ENCODE peak calls at places on chromosomes 2 and 18, in ten cellular contexts. Y is neural crest cell, C is A673, A is dorsolateral prefrontal cortex, K is astrocyte, W is astrocyte of the cerebellum, E is mucosa of descending colon, O is A549, T is PC-9, Z is brain microvascular endothelial cell. F is an unnamed sample.

GRCh38 chr2:217935901-217936684 is 66.7 kb downstream of the TNS1 start:
- DNase-seq in Y (no peak), C (no peak), E (peak; percentile 18), T (no peak), Z (no peak), O (no peak), A (no peak), K (peak; percentile 79), W (no peak), F (no peak)

GRCh38 chr2:209508255-209508654 is 84.4 kb downstream of the MAP2 start:
- DNase-seq in O (no peak), A (no peak), K (no peak), Z (no peak), T (no peak), E (no peak), W (no peak), C (no peak), Y (no peak), F (no peak)

GRCh38 chr2:26970928-26971627 is 641 bp downstream of the MAPRE3 start:
- DNase-seq in Y (no peak), E (no peak), A (no peak), T (no peak), C (no peak), O (no peak), Z (no peak), K (peak; percentile 15), W (no peak), F (peak; percentile 45)

GRCh38 chr18:25005602-25006375 is 346.2 kb downstream of the ZNF521 start:
- DNase-seq in C (no peak), Y (no peak), T (no peak), Z (no peak), W (no peak), O (no peak), A (no peak), K (no peak), E (no peak), F (peak; percentile 25)

GRCh38 chr2:231941673-231942072 is 15.5 kb upstream of the NPPC start:
- DNase-seq in Z (no peak), K (no peak), O (no peak), W (no peak), C (no peak), Y (no peak), E (no peak), A (no peak), T (no peak), F (no peak)

GRCh38 chr18:43574974-43575373 is 297.7 kb upstream of the SYT4 start:
- DNase-seq in A (no peak), Y (no peak), W (no peak), Z (no peak), C (no peak), T (no peak), K (no peak), E (no peak), O (no peak), F (no peak)

GRCh38 chr2:133633851-133634250 is 65.6 kb upstream of the NCKAP5 start:
- DNase-seq in W (no peak), E (no peak), Y (no peak), O (no peak), Z (peak; percentile 88), C (peak; percentile 55), A (no peak), K (peak; percentile 96), T (no peak), F (peak; percentile 65)

GRCh38 chr2:240066489-240066888 is 13.2 kb upstream of the OR6B3 start:
- DNase-seq in E (no peak), O (no peak), Z (no peak), A (no peak), K (no peak), Y (no peak), W (no peak), T (no peak), C (no peak), F (no peak)

GRCh38 chr2:217951091-217951490 is 51.7 kb downstream of the TNS1 start:
- DNase-seq in C (no peak), E (no peak), Y (no peak), T (no peak), K (no peak), W (no peak), A (no peak), O (no peak), Z (no peak), F (no peak)

GRCh38 chr2:240604939-240605716 is 18.6 kb downstream of the CAPN10 start:
- DNase-seq in W (no peak), O (no peak), C (no peak), Y (no peak), K (no peak), Z (no peak), E (peak; percentile 85), A (no peak), T (no peak), F (no peak)

GRCh38 chr2:133379159-133379558 is 189.1 kb downstream of the NCKAP5 start:
- DNase-seq in A (no peak), Z (no peak), O (no peak), C (no peak), K (no peak), E (no peak), W (no peak), Y (no peak), T (no peak), F (no peak)

GRCh38 chr2:70190086-70190412 is 770 bp downstream of the C2orf42 start:
- DNase-seq in E (no peak), Z (peak; percentile 30), K (no peak), W (no peak), C (peak; percentile 63), T (no peak), A (no peak), O (no peak), Y (no peak), F (peak; percentile 70)

GRCh38 chr2:25615395-25615794 is 58.0 kb downstream of the DTNB start:
- DNase-seq in C (no peak), T (no peak), A (no peak), E (no peak), K (no peak), W (no peak), Y (no peak), Z (no peak), O (no peak), F (no peak)

GRCh38 chr2:233977296-233977837 is 60.2 kb downstream of the TRPM8 start:
- DNase-seq in K (no peak), Y (no peak), O (peak; percentile 49), Z (no peak), W (no peak), A (no peak), E (no peak), T (no peak), C (no peak), F (no peak)

GRCh38 chr2:233976087-233976486 is 58.9 kb downstream of the TRPM8 start:
- DNase-seq in T (no peak), K (no peak), W (no peak), E (no peak), Y (no peak), C (no peak), Z (no peak), A (no peak), O (no peak), F (no peak)

GRCh38 chr2:233974530-233975071 is 57.4 kb downstream of the TRPM8 start:
- DNase-seq in A (no peak), K (peak; percentile 99), C (peak; percentile 76), T (peak; percentile 100), Y (no peak), Z (peak; percentile 86), W (peak; percentile 72), E (no peak), O (peak; percentile 98), F (peak; percentile 85)

GRCh38 chr2:233979748-233980147 is 62.6 kb downstream of the TRPM8 start:
- DNase-seq in Y (no peak), T (no peak), W (no peak), E (no peak), A (no peak), C (no peak), Z (no peak), O (no peak), K (no peak), F (no peak)

DNA sequence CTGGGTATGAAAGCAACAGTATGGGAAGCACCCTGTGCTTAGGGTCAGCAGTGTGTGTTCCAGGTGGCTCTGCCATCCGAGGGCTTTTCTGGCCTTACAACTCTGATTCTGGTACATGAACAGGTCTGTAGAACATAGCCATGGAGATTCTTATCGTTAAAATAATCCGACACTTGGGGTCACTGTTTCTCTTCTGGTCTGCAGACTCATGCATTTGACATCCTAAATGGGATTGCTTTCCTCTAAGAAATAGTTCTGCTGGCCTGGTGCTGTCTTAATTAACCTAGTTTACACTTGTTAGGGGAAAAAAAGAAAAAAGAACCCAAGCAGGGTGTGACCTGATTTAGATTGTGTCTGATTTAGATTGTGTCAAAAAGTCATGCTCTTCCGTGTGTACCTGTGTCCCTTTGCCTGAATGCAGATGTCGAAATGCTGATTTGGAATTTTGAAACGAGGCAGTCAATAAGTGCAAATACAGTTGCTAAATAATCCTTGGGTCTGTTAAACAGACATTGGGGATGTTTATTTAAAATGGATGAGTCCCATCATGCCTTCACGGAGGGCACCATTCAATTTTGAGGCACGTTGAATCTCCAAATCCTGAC is 59.6 kb downstream of the TRPM8 start:
- DNase-seq in C (peak; percentile 67), E (no peak), Z (peak; percentile 74), T (peak; percentile 94), Y (no peak), O (peak; percentile 84), W (peak; percentile 76), A (no peak), K (peak; percentile 66), F (peak; percentile 88)
- TF ChIP-seq CTCF in C (peak; percentile 56), E (no peak), Z (peak; percentile 55), T (peak; percentile 88), Y (peak; percentile 68), O (peak; percentile 94), W (peak; percentile 45), A (peak; percentile 63), K (peak; percentile 60), F (peak; percentile 66)

GRCh38 chr2:79393107-79393506 is 119.7 kb upstream of the CTNNA2 start:
- DNase-seq in O (no peak), C (no peak), K (no peak), T (no peak), Z (no peak), E (no peak), W (no peak), A (no peak), Y (no peak), F (no peak)
- TF ChIP-seq CTCF in O (no peak), C (no peak), K (no peak), T (no peak), Z (no peak), E (no peak), W (no peak), A (no peak), Y (no peak), F (no peak)

DNA sequence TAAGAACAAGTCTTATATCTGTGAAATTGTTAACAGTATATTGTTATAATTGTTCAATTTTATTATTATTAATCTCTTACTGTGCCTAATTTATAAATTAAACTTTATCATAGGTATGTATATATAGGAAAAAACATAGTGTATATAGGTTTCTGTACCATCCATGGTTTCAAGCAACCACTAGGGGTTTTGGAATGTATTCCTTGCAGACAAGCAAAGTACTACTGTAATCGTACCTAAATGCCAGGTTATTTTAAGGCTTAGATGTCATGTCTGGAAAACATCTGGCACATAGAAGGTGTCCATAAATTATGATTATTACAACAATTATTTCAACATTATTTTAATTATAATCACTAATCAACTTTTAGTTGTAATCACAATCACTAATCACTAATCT is 8.4 kb downstream of the ITSN2 start:
- DNase-seq in A (no peak), T (no peak), W (no peak), K (no peak), Y (no peak), E (no peak), Z (no peak), C (no peak), O (no peak), F (no peak)
- TF ChIP-seq CTCF in A (no peak), T (no peak), W (no peak), K (no peak), Y (peak; percentile 53), E (no peak), Z (peak; percentile 14), C (no peak), O (no peak), F (no peak)

GRCh38 chr18:63073481-63073880 is 246.1 kb downstream of the BCL2 start:
- DNase-seq in Z (no peak), O (peak; percentile 21), T (no peak), C (no peak), A (no peak), Y (no peak), W (no peak), E (no peak), K (no peak), F (no peak)
- TF ChIP-seq CTCF in Z (no peak), O (no peak), T (no peak), C (peak; percentile 38), A (no peak), Y (no peak), W (no peak), E (no peak), K (no peak), F (no peak)

F was measured in choroid plexus epithelial cell.